ENCODE peak calls at places on chromosomes 5 and 9, in five cellular contexts. One of them, this sample, is unnamed. For H3K4me1, the result is how much of the 10 kb centered on the place peaks cover.

GRCh38 chr5:34833991-34834793 is 4.8 kb upstream of the TTC23L start:
- DNase-seq in upper lobe of right lung: no peak
- DNase-seq in fibroblast of lung: no peak
- DNase-seq in stomach: no peak
- DNase-seq in A549: no peak
- DNase-seq in this sample: no peak

GRCh38 chr5:146101646-146102045 is 3.7 kb downstream of the PLAC8L1 start:
- DNase-seq in upper lobe of right lung: no peak
- DNase-seq in stomach: no peak
- DNase-seq in A549: no peak
- DNase-seq in fibroblast of lung: no peak
- DNase-seq in this sample: no peak

GRCh38 chr9:110446171-110446570 is 108.5 kb upstream of the TXNDC8 start:
- DNase-seq in upper lobe of right lung: no peak
- DNase-seq in fibroblast of lung: no peak
- DNase-seq in A549: no peak
- DNase-seq in stomach: no peak
- DNase-seq in this sample: no peak

GRCh38 chr9:3863114-3863528 is 337.3 kb upstream of the RFX3 start:
- DNase-seq in upper lobe of right lung: no peak
- DNase-seq in stomach: no peak
- DNase-seq in A549: peak
- DNase-seq in fibroblast of lung: peak
- DNase-seq in this sample: no peak

GRCh38 chr5:129094087-129094923 is at the start of gene ISOC1:
- DNase-seq in A549: peak
- DNase-seq in upper lobe of right lung: peak
- DNase-seq in stomach: peak
- DNase-seq in fibroblast of lung: peak
- DNase-seq in this sample: peak

GRCh38 chr9:113548221-113549041 is 84.9 kb downstream of the RGS3 start:
- DNase-seq in A549: no peak
- DNase-seq in fibroblast of lung: peak
- DNase-seq in upper lobe of right lung: peak
- DNase-seq in stomach: peak
- DNase-seq in this sample: no peak

GRCh38 chr9:4497855-4498254 is 7.6 kb downstream of the SLC1A1 start:
- DNase-seq in upper lobe of right lung: no peak
- DNase-seq in stomach: no peak
- DNase-seq in A549: no peak
- DNase-seq in fibroblast of lung: peak
- DNase-seq in this sample: no peak

GRCh38 chr5:133895979-133896378 is 72.4 kb downstream of the C5orf15 start:
- DNase-seq in A549: no peak
- DNase-seq in stomach: no peak
- DNase-seq in fibroblast of lung: no peak
- DNase-seq in upper lobe of right lung: no peak
- DNase-seq in this sample: no peak

GRCh38 chr5:58183078-58183885 is 276.6 kb downstream of the PLK2 start:
- DNase-seq in stomach: no peak
- DNase-seq in upper lobe of right lung: no peak
- DNase-seq in fibroblast of lung: no peak
- DNase-seq in A549: no peak
- DNase-seq in this sample: no peak

GRCh38 chr9:71885467-71885866 is 25.5 kb downstream of the ABHD17B start:
- DNase-seq in stomach: no peak
- DNase-seq in fibroblast of lung: no peak
- DNase-seq in upper lobe of right lung: no peak
- DNase-seq in A549: no peak
- DNase-seq in this sample: no peak

GRCh38 chr9:126160067-126160853 is 166.4 kb upstream of the MVB12B start:
- DNase-seq in fibroblast of lung: no peak
- DNase-seq in stomach: peak
- DNase-seq in A549: no peak
- DNase-seq in upper lobe of right lung: peak
- DNase-seq in this sample: no peak

GRCh38 chr9:70410368-70410767 is 4.1 kb downstream of the KLF9 start:
- DNase-seq in fibroblast of lung: peak
- DNase-seq in stomach: no peak
- DNase-seq in upper lobe of right lung: no peak
- DNase-seq in A549: no peak
- DNase-seq in this sample: peak

GRCh38 chr5:126830061-126830460 is 53.1 kb downstream of the LMNB1 start:
- DNase-seq in A549: no peak
- DNase-seq in upper lobe of right lung: no peak
- DNase-seq in fibroblast of lung: no peak
- DNase-seq in stomach: no peak
- DNase-seq in this sample: no peak

GRCh38 chr5:93658044-93658443 is 75.0 kb downstream of the NR2F1 start:
- DNase-seq in fibroblast of lung: peak
- DNase-seq in A549: no peak
- DNase-seq in stomach: no peak
- DNase-seq in upper lobe of right lung: no peak
- DNase-seq in this sample: no peak

GRCh38 chr5:67315082-67315801 is 118.6 kb upstream of the CD180 start:
- DNase-seq in upper lobe of right lung: no peak
- DNase-seq in A549: no peak
- DNase-seq in fibroblast of lung: peak
- DNase-seq in stomach: no peak
- DNase-seq in this sample: no peak

GRCh38 chr5:178350361-178351220 is 118.0 kb upstream of the PHYKPL start:
- DNase-seq in stomach: no peak
- DNase-seq in fibroblast of lung: no peak
- DNase-seq in A549: no peak
- DNase-seq in upper lobe of right lung: peak
- DNase-seq in this sample: no peak

GRCh38 chr5:119016125-119016774 is 27.9 kb upstream of the DTWD2 start:
- DNase-seq in fibroblast of lung: no peak
- DNase-seq in stomach: no peak
- DNase-seq in upper lobe of right lung: no peak
- DNase-seq in A549: no peak
- DNase-seq in this sample: no peak

GRCh38 chr5:68252678-68253520 is 37.3 kb downstream of the PIK3R1 start:
- DNase-seq in upper lobe of right lung: no peak
- DNase-seq in A549: peak
- DNase-seq in stomach: peak
- DNase-seq in fibroblast of lung: peak
- DNase-seq in this sample: peak

GRCh38 chr9:18569941-18570630 is 96.1 kb downstream of the ADAMTSL1 start:
- DNase-seq in fibroblast of lung: no peak
- DNase-seq in stomach: no peak
- DNase-seq in A549: no peak
- DNase-seq in upper lobe of right lung: no peak
- DNase-seq in this sample: no peak

GRCh38 chr9:110282023-110282766 is 25.9 kb upstream of the TXN start:
- DNase-seq in A549: no peak
- DNase-seq in upper lobe of right lung: no peak
- DNase-seq in fibroblast of lung: peak
- DNase-seq in stomach: no peak
- DNase-seq in this sample: no peak

GRCh38 chr5:35124932-35125331 is 77.2 kb upstream of the AGXT2 start:
- DNase-seq in A549: no peak
- DNase-seq in upper lobe of right lung: no peak
- DNase-seq in stomach: no peak
- DNase-seq in fibroblast of lung: no peak
- DNase-seq in this sample: no peak

GRCh38 chr9:22055090-22055489 is 46.0 kb upstream of the CDKN2B start:
- DNase-seq in stomach: no peak
- DNase-seq in upper lobe of right lung: no peak
- DNase-seq in A549: no peak
- DNase-seq in fibroblast of lung: no peak
- DNase-seq in this sample: no peak

GRCh38 chr5:157389103-157389502 is 70.9 kb upstream of the NIPAL4 start:
- DNase-seq in upper lobe of right lung: no peak
- DNase-seq in stomach: no peak
- DNase-seq in A549: no peak
- DNase-seq in fibroblast of lung: no peak
- DNase-seq in this sample: no peak

GRCh38 chr9:82105729-82106128 is 117.2 kb downstream of the SPATA31D1 start:
- DNase-seq in A549: no peak
- DNase-seq in fibroblast of lung: no peak
- DNase-seq in stomach: peak
- DNase-seq in upper lobe of right lung: no peak
- DNase-seq in this sample: peak

GRCh38 chr9:37221489-37222106 is 101.2 kb downstream of the ZCCHC7 start:
- DNase-seq in stomach: no peak
- DNase-seq in fibroblast of lung: no peak
- DNase-seq in upper lobe of right lung: no peak
- DNase-seq in A549: no peak
- DNase-seq in this sample: no peak

GRCh38 chr5:97266576-97266975 is 83.5 kb upstream of the RIOK2 start:
- DNase-seq in fibroblast of lung: peak
- DNase-seq in stomach: no peak
- DNase-seq in A549: no peak
- DNase-seq in upper lobe of right lung: no peak
- DNase-seq in this sample: peak

GRCh38 chr5:74594172-74595040 is 46.1 kb downstream of the ENC1 start:
- DNase-seq in upper lobe of right lung: no peak
- DNase-seq in fibroblast of lung: peak
- DNase-seq in A549: no peak
- DNase-seq in stomach: no peak
- DNase-seq in this sample: no peak

GRCh38 chr5:107671742-107672211 is 1.0 kb upstream of the EFNA5 start:
- DNase-seq in upper lobe of right lung: no peak
- DNase-seq in fibroblast of lung: peak
- DNase-seq in stomach: no peak
- DNase-seq in A549: peak
- DNase-seq in this sample: no peak

GRCh38 chr5:107604990-107605389 is 65.7 kb downstream of the EFNA5 start:
- DNase-seq in upper lobe of right lung: no peak
- DNase-seq in fibroblast of lung: peak
- DNase-seq in stomach: no peak
- DNase-seq in A549: no peak
- DNase-seq in this sample: no peak

GRCh38 chr5:156559955-156560354 is 233.0 kb downstream of the SGCD start:
- DNase-seq in stomach: no peak
- DNase-seq in A549: no peak
- DNase-seq in fibroblast of lung: no peak
- DNase-seq in upper lobe of right lung: no peak
- DNase-seq in this sample: no peak

GRCh38 chr9:20561542-20561941 is 60.8 kb downstream of the MLLT3 start:
- DNase-seq in fibroblast of lung: no peak
- DNase-seq in upper lobe of right lung: no peak
- DNase-seq in A549: no peak
- DNase-seq in stomach: no peak
- DNase-seq in this sample: no peak
- H3K4me1 ChIP-seq in fibroblast of lung: under half
- H3K4me1 ChIP-seq in upper lobe of right lung: under half
- H3K4me1 ChIP-seq in A549: half or more
- H3K4me1 ChIP-seq in stomach: half or more
- H3K4me1 ChIP-seq in this sample: under half

DNA sequence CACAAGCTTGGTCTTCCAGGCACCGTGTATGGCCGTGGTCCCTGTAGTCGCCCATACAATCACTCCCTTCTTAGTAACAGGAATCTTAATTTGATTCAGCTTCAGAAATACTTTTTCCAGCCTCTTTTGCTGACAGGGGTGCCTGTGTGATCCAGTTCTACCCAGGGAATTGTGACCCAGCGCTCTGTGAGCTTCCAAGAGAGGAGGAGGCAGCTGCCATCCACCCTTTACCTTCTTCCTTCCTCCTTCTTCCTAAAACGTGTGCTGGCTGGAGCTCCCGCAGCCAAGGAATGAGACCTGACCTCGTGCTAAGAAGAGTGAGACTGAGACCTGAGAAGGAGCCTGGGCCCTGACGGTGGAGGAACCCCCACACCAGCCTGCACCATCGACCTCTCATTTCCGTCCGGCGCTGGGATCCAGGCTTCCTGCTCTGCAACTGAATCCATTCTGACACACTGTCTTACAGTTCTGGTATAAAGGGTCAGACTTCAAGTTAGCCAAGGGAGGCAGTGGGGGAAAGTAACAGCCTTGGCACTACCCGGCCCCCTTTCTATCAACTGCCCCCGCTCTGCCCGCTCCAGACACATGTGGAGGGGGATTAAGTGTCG is 16.1 kb downstream of the MGAT1 start:
- DNase-seq in fibroblast of lung: no peak
- DNase-seq in A549: no peak
- DNase-seq in stomach: no peak
- DNase-seq in upper lobe of right lung: peak
- DNase-seq in this sample: peak
- H3K4me1 ChIP-seq in fibroblast of lung: under half
- H3K4me1 ChIP-seq in A549: under half
- H3K4me1 ChIP-seq in stomach: under half
- H3K4me1 ChIP-seq in upper lobe of right lung: under half
- H3K4me1 ChIP-seq in this sample: under half

GRCh38 chr9:14278291-14278721 is 35.6 kb downstream of the NFIB start:
- DNase-seq in fibroblast of lung: peak
- DNase-seq in stomach: no peak
- DNase-seq in A549: no peak
- DNase-seq in upper lobe of right lung: no peak
- DNase-seq in this sample: no peak

GRCh38 chr9:14277761-14278160 is 36.2 kb downstream of the NFIB start:
- DNase-seq in A549: no peak
- DNase-seq in upper lobe of right lung: no peak
- DNase-seq in fibroblast of lung: no peak
- DNase-seq in stomach: no peak
- DNase-seq in this sample: no peak

GRCh38 chr9:14279671-14280070 is 34.3 kb downstream of the NFIB start:
- DNase-seq in stomach: no peak
- DNase-seq in fibroblast of lung: peak
- DNase-seq in upper lobe of right lung: no peak
- DNase-seq in A549: no peak
- DNase-seq in this sample: no peak

GRCh38 chr9:14275331-14275730 is 38.6 kb downstream of the NFIB start:
- DNase-seq in upper lobe of right lung: no peak
- DNase-seq in A549: no peak
- DNase-seq in stomach: no peak
- DNase-seq in fibroblast of lung: peak
- DNase-seq in this sample: no peak

GRCh38 chr9:14277202-14277601 is 36.7 kb downstream of the NFIB start:
- DNase-seq in upper lobe of right lung: no peak
- DNase-seq in stomach: no peak
- DNase-seq in fibroblast of lung: peak
- DNase-seq in A549: no peak
- DNase-seq in this sample: no peak
- H3K4me1 ChIP-seq in upper lobe of right lung: under half
- H3K4me1 ChIP-seq in stomach: half or more
- H3K4me1 ChIP-seq in fibroblast of lung: under half
- H3K4me1 ChIP-seq in A549: half or more
- H3K4me1 ChIP-seq in this sample: under half

DNA sequence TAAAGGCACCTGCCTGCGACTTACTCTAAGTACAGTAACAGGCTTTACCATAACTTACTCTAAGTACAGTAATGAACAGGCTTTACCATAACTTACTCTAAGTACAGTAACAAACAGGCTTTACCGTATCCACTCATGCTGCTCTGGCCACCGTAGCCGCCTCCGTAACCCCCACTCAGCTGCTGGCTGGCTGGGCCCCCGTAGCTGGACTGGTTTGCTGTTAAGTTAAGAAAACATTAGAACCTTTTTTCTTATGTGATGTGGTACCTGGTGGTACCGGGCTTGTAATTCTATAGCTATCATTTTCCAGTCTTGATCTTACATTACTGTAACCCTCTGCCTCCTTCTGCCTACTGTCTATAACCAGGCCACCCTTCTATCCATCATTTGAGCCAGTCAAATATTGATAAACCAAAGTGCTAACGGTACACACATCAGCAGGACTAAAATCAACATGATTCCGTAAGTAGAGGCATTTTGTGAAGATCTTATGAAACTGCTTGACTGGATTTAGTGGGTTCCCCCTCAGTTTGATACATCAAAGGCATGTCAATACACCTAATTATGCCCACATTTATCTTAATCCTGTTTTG is 7.4 kb downstream of the HNRNPH1 start:
- DNase-seq in fibroblast of lung: no peak
- DNase-seq in A549: no peak
- DNase-seq in upper lobe of right lung: peak
- DNase-seq in stomach: no peak
- DNase-seq in this sample: no peak
- H3K4me1 ChIP-seq in fibroblast of lung: under half
- H3K4me1 ChIP-seq in A549: half or more
- H3K4me1 ChIP-seq in upper lobe of right lung: half or more
- H3K4me1 ChIP-seq in stomach: half or more
- H3K4me1 ChIP-seq in this sample: under half